ENCODE peak calls at places on chromosomes 12 and 14, in four cellular contexts. I, B, Y and D are unnamed samples.

GRCh38 chr12:1838994-1839365 is 18.6 kb downstream of the LRTM2 start:
- DNase-seq in I (no peak), Y (peak), B (no peak), D (no peak)

GRCh38 chr14:74049886-74050495 is 30.8 kb downstream of the BBOF1 start:
- DNase-seq in B (no peak), I (no peak), Y (no peak), D (no peak)

GRCh38 chr12:116592116-116592637 is 33.0 kb downstream of the MAP1LC3B2 start:
- DNase-seq in I (peak), Y (no peak), B (no peak), D (peak)

GRCh38 chr14:26200675-26201074 is 397.2 kb downstream of the NOVA1 start:
- DNase-seq in Y (no peak), I (no peak), B (no peak), D (no peak)

GRCh38 chr14:36091096-36091495 is 85.4 kb downstream of the PTCSC3 start:
- DNase-seq in B (no peak), I (no peak), Y (no peak), D (peak)

GRCh38 chr14:76267322-76268012 is 108.5 kb upstream of the ESRRB start:
- DNase-seq in Y (peak), I (peak), B (peak), D (peak)

GRCh38 chr12:41013921-41014642 is 174.0 kb upstream of the PDZRN4 start:
- DNase-seq in B (no peak), I (no peak), Y (no peak), D (no peak)

GRCh38 chr12:13178568-13179158 is 17.9 kb upstream of the EMP1 start:
- DNase-seq in I (peak), B (no peak), Y (no peak), D (peak)

GRCh38 chr14:89417469-89418225 is 614 bp upstream of the FOXN3 start:
- DNase-seq in Y (peak), I (peak), B (peak), D (peak)

GRCh38 chr12:38350342-38351181 is 34.0 kb downstream of the ALG10B start:
- DNase-seq in I (no peak), B (no peak), Y (no peak), D (no peak)

GRCh38 chr14:87748558-87748957 is 244.4 kb downstream of the GALC start:
- DNase-seq in I (no peak), B (no peak), Y (no peak), D (no peak)

GRCh38 chr12:30546121-30546520 is 149.5 kb downstream of the IPO8 start:
- DNase-seq in Y (no peak), B (no peak), I (no peak), D (no peak)

GRCh38 chr12:126676426-126676825 is 1590.5 kb upstream of the TMEM132C start:
- DNase-seq in B (no peak), I (no peak), Y (no peak), D (no peak)

GRCh38 chr12:119072463-119072862 is 91.1 kb downstream of the SRRM4 start:
- DNase-seq in I (no peak), B (no peak), Y (no peak), D (no peak)

GRCh38 chr12:57092876-57093411 is 4.0 kb downstream of the NAB2 start:
- DNase-seq in B (no peak), Y (peak), I (no peak), D (no peak)

GRCh38 chr14:55470025-55470424 is 29.6 kb upstream of the TBPL2 start:
- DNase-seq in Y (no peak), B (no peak), I (no peak), D (no peak)

GRCh38 chr14:57692671-57693070 is 173.2 kb downstream of the SLC35F4 start:
- DNase-seq in B (no peak), I (no peak), Y (no peak), D (peak)

GRCh38 chr14:22939684-22940083 is 10.5 kb upstream of the PRMT5 start:
- DNase-seq in Y (no peak), I (no peak), B (no peak), D (no peak)

GRCh38 chr12:12017798-12018197 is 52.9 kb upstream of the BCL2L14 start:
- DNase-seq in I (no peak), B (no peak), Y (no peak), D (no peak)

GRCh38 chr12:57717846-57718640 is 20.5 kb downstream of the AGAP2 start:
- DNase-seq in Y (no peak), B (no peak), I (no peak), D (no peak)

GRCh38 chr14:103141117-103141796 is 18.0 kb downstream of the TNFAIP2 start:
- DNase-seq in B (peak), I (peak), Y (no peak), D (no peak)

GRCh38 chr14:94659953-94660946 is 48.1 kb downstream of the SERPINA3 start:
- DNase-seq in I (no peak), Y (no peak), B (no peak), D (no peak)

GRCh38 chr12:5808956-5809355 is 136.1 kb downstream of the ANO2 start:
- DNase-seq in I (no peak), B (no peak), Y (no peak), D (no peak)

GRCh38 chr12:20142295-20142694 is 226.0 kb upstream of the PDE3A start:
- DNase-seq in I (no peak), Y (no peak), B (no peak), D (no peak)

GRCh38 chr12:53569174-53569557 is 57.0 kb downstream of the ATF7 start:
- DNase-seq in Y (no peak), B (no peak), I (no peak), D (no peak)

GRCh38 chr14:29905549-29905948 is 22.1 kb downstream of the PRKD1 start:
- DNase-seq in B (no peak), Y (no peak), I (no peak), D (no peak)

GRCh38 chr12:31618228-31619025 is 27.5 kb upstream of the DENND5B start:
- DNase-seq in B (no peak), Y (no peak), I (no peak), D (peak)

GRCh38 chr12:115411121-115411520 is 727.1 kb upstream of the TBX3 start:
- DNase-seq in Y (no peak), I (no peak), B (no peak), D (no peak)

GRCh38 chr12:22672951-22673350 is 48.0 kb downstream of the ETNK1 start:
- DNase-seq in Y (no peak), I (no peak), B (no peak), D (no peak)

GRCh38 chr14:52911904-52912303 is 38.9 kb downstream of the FERMT2 start:
- DNase-seq in Y (no peak), B (no peak), I (no peak), D (no peak)

GRCh38 chr12:99911967-99912366 is 72.8 kb downstream of the ANKS1B start:
- DNase-seq in I (no peak), Y (no peak), B (no peak), D (no peak)

GRCh38 chr12:80175307-80175930 is 76.1 kb downstream of the OTOGL start:
- DNase-seq in I (no peak), B (no peak), Y (no peak), D (no peak)

GRCh38 chr12:109763201-109763841 is 49.7 kb downstream of the FAM222A start:
- DNase-seq in I (peak), B (peak), Y (peak), D (peak)

GRCh38 chr12:77940566-77940965 is 109.9 kb downstream of the NAV3 start:
- DNase-seq in I (no peak), B (no peak), Y (no peak), D (no peak)

GRCh38 chr14:34368115-34368970 is 93.7 kb downstream of the SPTSSA start:
- DNase-seq in Y (no peak), I (no peak), B (no peak), D (peak)